ENCODE peak calls at places on chromosomes 16 and 17, in six cellular contexts. H, X, I, A, Q and Y are unnamed samples.

GRCh38 chr16:57616241-57616640 is 12.2 kb upstream of the ADGRG1 start:
- DNase-seq in I (no peak), Q (no peak), X (no peak), A (no peak), H (no peak), Y (no peak)

GRCh38 chr16:56547949-56548567 is 16.8 kb upstream of the MT4 start:
- DNase-seq in X (no peak), H (peak), I (no peak), A (peak), Q (no peak), Y (peak)

GRCh38 chr17:39096435-39097158 is 54.8 kb downstream of the PLXDC1 start:
- DNase-seq in I (peak), A (no peak), Q (no peak), X (no peak), H (no peak), Y (peak)

GRCh38 chr17:48728232-48729231 is at the start of gene HOXB13:
- DNase-seq in H (no peak), I (no peak), A (peak), Q (no peak), X (no peak), Y (peak)

GRCh38 chr16:12896562-12896961 is 4.8 kb upstream of the SHISA9 start:
- DNase-seq in X (peak), Q (no peak), H (peak), I (peak), A (peak), Y (peak)

GRCh38 chr16:48087639-48088038 is 68.2 kb downstream of the ABCC12 start:
- DNase-seq in A (no peak), H (no peak), Q (no peak), X (no peak), I (no peak), Y (no peak)

GRCh38 chr17:68456529-68457167 is 648 bp downstream of the WIPI1 start:
- DNase-seq in X (peak), I (no peak), A (peak), H (peak), Q (peak), Y (peak)

GRCh38 chr17:30196504-30196903 is 39.0 kb downstream of the SLC6A4 start:
- DNase-seq in H (no peak), X (no peak), I (no peak), Q (no peak), A (no peak), Y (no peak)

GRCh38 chr17:74052993-74053744 is 150.3 kb upstream of the RPL38 start:
- DNase-seq in X (peak), H (no peak), Q (no peak), A (no peak), I (no peak), Y (no peak)

GRCh38 chr16:22333457-22333994 is 36.3 kb downstream of the POLR3E start:
- DNase-seq in Q (no peak), A (no peak), I (no peak), X (no peak), H (no peak), Y (no peak)

GRCh38 chr16:64240586-64240985 is 881.3 kb downstream of the CDH11 start:
- DNase-seq in Q (peak), I (no peak), H (peak), A (peak), X (no peak), Y (no peak)

GRCh38 chr16:69861276-69862030 is 89.7 kb upstream of the CLEC18A start:
- DNase-seq in A (peak), H (peak), X (no peak), Q (peak), I (no peak), Y (peak)

GRCh38 chr16:21996923-21997692 is 3.8 kb downstream of the PDZD9 start:
- DNase-seq in X (no peak), Q (no peak), I (no peak), A (no peak), H (no peak), Y (no peak)

GRCh38 chr17:37220609-37220953 is 155.2 kb upstream of the C17orf78 start:
- DNase-seq in I (peak), A (peak), H (peak), Q (no peak), X (no peak), Y (peak)

GRCh38 chr16:4370570-4371480 is 823 bp upstream of the VASN start:
- DNase-seq in A (peak), Q (no peak), H (peak), X (no peak), I (no peak), Y (peak)

GRCh38 chr17:50239913-50240312 is 34.4 kb upstream of the TMEM92 start:
- DNase-seq in H (peak), X (no peak), Q (no peak), I (no peak), A (no peak), Y (no peak)

GRCh38 chr16:12291989-12292759 is 315.6 kb downstream of the SNX29 start:
- DNase-seq in X (no peak), A (no peak), H (no peak), I (peak), Q (no peak), Y (no peak)

GRCh38 chr16:13829712-13830304 is 90.1 kb upstream of the ERCC4 start:
- DNase-seq in H (no peak), X (no peak), Q (no peak), A (no peak), I (no peak), Y (no peak)

GRCh38 chr17:78019367-78019975 is 61.0 kb downstream of the TNRC6C start:
- DNase-seq in I (peak), H (peak), Q (no peak), X (no peak), A (peak), Y (peak)

GRCh38 chr16:1991135-1991551 is 1.4 kb downstream of the SYNGR3 start:
- DNase-seq in H (no peak), X (no peak), I (peak), A (no peak), Q (no peak), Y (no peak)

GRCh38 chr16:67653131-67654068 is 6.7 kb downstream of the ACD start:
- DNase-seq in H (no peak), I (no peak), X (no peak), A (no peak), Q (no peak), Y (no peak)
- TF ChIP-seq CTCF in H (no peak), I (no peak), X (peak), A (no peak), Q (peak), Y (peak)

GRCh38 chr16:88407807-88408206 is 25.0 kb downstream of the ZNF469 start:
- DNase-seq in H (no peak), A (no peak), I (no peak), Q (no peak), X (no peak), Y (no peak)

GRCh38 chr16:88407042-88407420 is 24.3 kb downstream of the ZNF469 start:
- DNase-seq in X (no peak), I (no peak), H (no peak), Q (no peak), A (no peak), Y (no peak)

GRCh38 chr16:88409296-88410065 is 26.7 kb downstream of the ZNF469 start:
- DNase-seq in H (no peak), I (no peak), X (no peak), Q (no peak), A (no peak), Y (no peak)

GRCh38 chr16:88406096-88407041 is 23.6 kb downstream of the ZNF469 start:
- DNase-seq in A (no peak), I (no peak), X (no peak), Q (no peak), H (no peak), Y (no peak)

DNA sequence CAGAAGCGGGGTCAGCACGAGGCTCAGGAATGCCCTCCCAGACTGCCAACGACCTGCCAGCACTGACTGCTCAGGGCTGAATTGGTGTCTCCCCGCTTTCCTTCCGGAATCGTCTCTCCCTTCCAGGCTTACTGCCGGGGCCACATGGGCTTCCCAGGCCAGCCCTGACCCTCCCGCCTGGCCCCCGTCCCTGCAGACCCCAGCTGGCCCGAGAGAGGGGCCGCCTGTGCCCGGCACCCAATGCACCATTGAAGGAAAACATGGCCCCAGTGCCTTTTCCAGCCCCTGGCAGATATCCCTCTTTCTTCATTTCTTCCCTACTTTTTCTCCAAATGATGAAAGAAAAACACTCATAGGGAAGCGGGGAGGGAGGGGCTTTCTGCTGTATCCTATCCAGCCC is 25.8 kb downstream of the ZNF469 start:
- DNase-seq in I (no peak), A (no peak), Q (no peak), H (no peak), X (no peak), Y (no peak)
- H3K4me3 ChIP-seq in I (no peak), A (no peak), Q (no peak), H (no peak), X (no peak), Y (no peak)

GRCh38 chr16:16867994-16868393 is 489.1 kb downstream of the NPIPA7 start:
- DNase-seq in Q (no peak), X (no peak), I (no peak), A (no peak), H (no peak), Y (no peak)

GRCh38 chr16:16868727-16869126 is 489.8 kb downstream of the NPIPA7 start:
- DNase-seq in H (no peak), X (no peak), I (no peak), Q (no peak), A (no peak), Y (no peak)

GRCh38 chr16:16865374-16865773 is 486.4 kb downstream of the NPIPA7 start:
- DNase-seq in A (no peak), I (no peak), X (no peak), H (no peak), Q (no peak), Y (no peak)

GRCh38 chr16:16877061-16877460 is 498.1 kb downstream of the NPIPA7 start:
- DNase-seq in H (no peak), I (no peak), A (no peak), Q (no peak), X (no peak), Y (no peak)

GRCh38 chr16:16871196-16871595 is 492.3 kb downstream of the NPIPA7 start:
- DNase-seq in Q (no peak), A (no peak), X (no peak), H (no peak), I (no peak), Y (no peak)
- TF ChIP-seq CTCF in Q (no peak), A (no peak), X (no peak), H (no peak), I (peak), Y (no peak)

GRCh38 chr17:27362909-27363308 is 69.0 kb downstream of the WSB1 start:
- DNase-seq in Q (no peak), I (no peak), A (no peak), X (no peak), H (no peak), Y (no peak)
- H3K4me3 ChIP-seq in Q (no peak), I (no peak), A (no peak), X (no peak), H (no peak), Y (no peak)